ENCODE peak calls at places on chromosomes 3 and 15, in four cellular contexts. L, O, X and T are unnamed samples.

GRCh38 chr3:49647741-49648140 is 26.4 kb upstream of the APEH start:
- DNase-seq in L (no peak), X (no peak), O (no peak), T (no peak)

GRCh38 chr15:47412802-47413201 is 304.5 kb upstream of the SEMA6D start:
- DNase-seq in X (no peak), O (no peak), L (no peak), T (no peak)

GRCh38 chr15:48388937-48389309 is 57.7 kb downstream of the DUT start:
- DNase-seq in O (no peak), L (no peak), X (no peak), T (no peak)

GRCh38 chr15:55526559-55527036 is 18.6 kb upstream of the DNAAF4 start:
- DNase-seq in X (no peak), O (no peak), L (peak; percentile 20), T (no peak)

GRCh38 chr15:52709172-52709979 is 30.2 kb upstream of the ATOSA start:
- DNase-seq in L (peak; percentile 68), X (no peak), O (peak; percentile 85), T (peak; percentile 35)

GRCh38 chr3:111662907-111663306 is 67.8 kb upstream of the ZBED2 start:
- DNase-seq in X (no peak), O (no peak), L (no peak), T (no peak)

GRCh38 chr3:150080058-150080730 is 109.5 kb upstream of the PFN2 start:
- DNase-seq in O (no peak), L (no peak), X (no peak), T (no peak)

GRCh38 chr15:52348056-52348745 is 52.6 kb upstream of the MYO5C start:
- DNase-seq in L (no peak), O (no peak), X (no peak), T (no peak)

GRCh38 chr3:107373896-107374295 is 3.3 kb upstream of the CCDC54 start:
- DNase-seq in O (no peak), X (no peak), L (no peak), T (no peak)

GRCh38 chr3:73955671-73956070 is 330.9 kb upstream of the PDZRN3 start:
- DNase-seq in O (no peak), L (no peak), X (no peak), T (no peak)

GRCh38 chr3:132549890-132550578 is 47.0 kb upstream of the ACKR4 start:
- DNase-seq in L (no peak), X (no peak), O (no peak), T (no peak)

GRCh38 chr15:69576948-69577351 is 124.3 kb downstream of the RPLP1 start:
- DNase-seq in O (no peak), L (no peak), X (no peak), T (no peak)

GRCh38 chr3:66615643-66616301 is 115.0 kb upstream of the LRIG1 start:
- DNase-seq in O (no peak), X (no peak), L (no peak), T (no peak)

GRCh38 chr3:171458857-171459129 is 1.4 kb downstream of the TNIK start:
- DNase-seq in X (no peak), L (no peak), O (peak; percentile 44), T (no peak)

GRCh38 chr3:5277612-5278236 is 90.2 kb downstream of the EDEM1 start:
- DNase-seq in O (no peak), X (no peak), L (no peak), T (no peak)

GRCh38 chr15:39846108-39846507 is 63.5 kb upstream of the FSIP1 start:
- DNase-seq in X (no peak), L (no peak), O (no peak), T (no peak)

GRCh38 chr3:116473602-116474001 is 28.3 kb upstream of the LSAMP start:
- DNase-seq in X (no peak), L (no peak), O (no peak), T (no peak)

GRCh38 chr15:68259883-68260282 is 17.7 kb upstream of the FEM1B start:
- DNase-seq in L (no peak), X (no peak), O (no peak), T (no peak)

GRCh38 chr3:58696093-58696492 is 29.5 kb upstream of the FAM3D start:
- DNase-seq in L (no peak), O (no peak), X (no peak), T (no peak)

GRCh38 chr3:14652-15051 is 181.9 kb upstream of the CHL1 start:
- DNase-seq in L (no peak), X (no peak), O (no peak), T (no peak)

GRCh38 chr3:18813300-18813699 is 335.0 kb upstream of the KCNH8 start:
- DNase-seq in O (no peak), X (no peak), L (no peak), T (no peak)

GRCh38 chr15:52790166-52790708 is at the start of gene ONECUT1:
- DNase-seq in L (peak; percentile 84), X (no peak), O (peak; percentile 76), T (peak; percentile 86)

DNA sequence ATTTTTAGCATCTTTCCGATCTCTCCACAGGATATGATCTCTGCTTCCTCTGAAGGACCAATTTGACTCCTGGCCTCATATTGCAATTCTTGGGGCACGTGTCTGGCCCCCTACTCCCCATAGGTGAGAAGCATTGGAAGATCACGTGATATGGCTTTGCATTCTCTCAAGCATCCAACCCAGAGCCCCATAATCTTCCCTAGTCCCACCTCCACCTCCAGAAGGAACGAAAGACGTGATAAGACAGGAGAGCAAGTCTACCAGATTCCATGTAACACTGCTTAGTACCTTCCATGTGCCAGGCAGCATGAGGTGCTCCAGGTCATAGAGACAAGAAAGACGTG is 176.3 kb downstream of the MEGF11 start:
- DNase-seq in X (no peak), O (no peak), L (no peak), T (no peak)
- TF ChIP-seq CTCF in X (no peak), O (no peak), L (no peak), T (no peak)

DNA sequence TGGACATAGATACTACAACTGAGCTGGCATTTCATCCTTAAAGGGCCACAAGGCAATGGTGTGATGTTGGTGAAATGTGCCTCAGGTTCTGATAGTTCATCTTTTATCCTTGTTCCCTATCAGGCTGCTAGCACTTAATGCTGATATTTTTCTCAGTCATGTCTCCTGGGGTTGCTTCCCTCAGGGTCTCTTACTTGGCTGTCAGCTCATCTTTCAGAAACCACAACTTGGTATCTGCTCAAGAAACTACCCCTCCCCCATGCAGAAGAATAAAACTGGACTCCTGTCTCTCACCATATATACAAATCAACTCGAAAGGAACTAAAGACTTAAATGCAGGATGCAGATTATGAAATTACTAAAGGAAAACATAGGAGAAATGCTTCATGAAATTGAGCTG is 308.1 kb downstream of the CHST2 start:
- DNase-seq in O (no peak), X (no peak), L (no peak), T (no peak)
- TF ChIP-seq CTCF in O (no peak), X (no peak), L (no peak), T (no peak)

DNA sequence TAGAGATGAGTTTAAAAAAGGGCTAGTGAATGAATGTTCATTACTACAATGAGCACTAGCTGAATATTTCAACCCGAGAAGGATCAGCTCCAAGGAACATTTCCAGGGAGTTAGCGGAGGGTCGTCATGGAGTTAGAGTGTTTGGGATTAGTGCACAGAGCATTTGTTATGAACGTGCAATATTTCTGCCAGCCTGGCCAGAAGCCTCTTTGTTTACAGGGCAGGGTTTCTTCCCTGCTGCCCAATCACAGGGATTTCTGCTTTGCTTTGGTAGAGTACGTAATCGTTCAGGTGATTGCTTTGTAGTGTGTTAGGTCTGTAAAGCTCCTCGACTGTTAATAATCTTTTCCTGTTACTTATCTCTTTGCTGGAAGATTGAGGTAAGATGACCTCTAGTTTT is 5.9 kb downstream of the CGNL1 start:
- DNase-seq in X (no peak), O (no peak), L (no peak), T (no peak)
- TF ChIP-seq CTCF in X (no peak), O (no peak), L (no peak), T (no peak)

DNA sequence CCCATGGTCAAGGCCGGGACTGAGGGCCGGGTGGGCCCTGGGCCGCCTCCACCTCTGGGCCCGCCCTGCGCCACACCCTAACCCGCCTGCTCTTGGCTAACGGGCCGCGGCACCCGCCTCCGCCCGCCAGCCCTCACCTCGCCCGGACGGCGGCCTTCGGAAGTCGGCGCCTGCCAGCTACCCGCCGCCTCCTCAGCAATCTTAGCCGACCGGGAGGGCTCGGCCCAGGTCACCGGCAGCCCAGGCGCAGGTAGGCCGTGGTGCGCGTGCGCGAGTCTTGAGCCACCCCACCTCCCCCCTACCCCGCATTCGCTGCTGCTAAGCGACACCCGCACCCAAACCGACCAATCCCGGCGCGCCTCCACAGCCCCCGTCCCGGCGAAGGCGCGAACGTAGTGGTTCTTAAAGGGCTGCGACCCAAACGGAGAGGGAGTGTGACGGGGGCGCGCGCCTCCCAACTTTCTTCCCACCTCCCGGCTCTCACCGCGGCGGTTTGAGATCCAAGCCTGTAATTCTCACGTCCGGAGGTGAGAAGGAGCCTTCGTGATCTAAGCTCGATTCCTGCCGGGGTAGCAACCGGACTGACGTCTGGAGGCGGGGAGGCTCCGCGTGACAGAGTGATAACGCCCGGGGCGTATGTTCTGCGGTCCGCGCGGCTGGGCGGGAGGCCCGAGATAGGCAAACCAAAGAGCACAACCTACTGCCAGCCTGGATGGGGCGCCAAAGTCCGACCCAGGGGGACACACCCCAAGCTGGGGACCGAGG is at the start of gene SEC22C:
- DNase-seq in X (peak; percentile 82), O (peak; percentile 98), L (peak; percentile 95), T (peak; percentile 98)
- TF ChIP-seq CTCF in X (no peak), O (no peak), L (peak; percentile 73), T (no peak)

DNA sequence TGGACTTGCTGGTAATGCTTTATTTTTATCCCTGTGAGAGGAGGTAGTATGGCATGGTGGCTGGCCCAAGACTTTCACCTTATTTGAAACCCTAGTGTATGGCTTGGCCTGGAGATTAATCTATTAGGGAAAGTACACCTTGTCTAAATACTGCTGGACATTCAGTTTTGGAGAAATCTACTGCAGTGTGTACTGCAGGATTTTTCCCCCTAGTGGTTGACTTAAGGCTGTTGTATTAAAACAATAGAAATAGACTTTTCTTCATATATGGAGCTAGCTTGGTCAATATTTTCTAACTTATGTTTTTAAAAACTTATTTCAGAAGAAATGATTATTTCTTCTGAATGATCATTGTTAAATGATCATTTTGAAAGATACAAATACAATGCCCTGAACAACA is 13.9 kb upstream of the SLITRK3 start:
- DNase-seq in L (no peak), X (no peak), O (no peak), T (no peak)
- TF ChIP-seq CTCF in L (no peak), X (peak; percentile 31), O (no peak), T (peak; percentile 71)

DNA sequence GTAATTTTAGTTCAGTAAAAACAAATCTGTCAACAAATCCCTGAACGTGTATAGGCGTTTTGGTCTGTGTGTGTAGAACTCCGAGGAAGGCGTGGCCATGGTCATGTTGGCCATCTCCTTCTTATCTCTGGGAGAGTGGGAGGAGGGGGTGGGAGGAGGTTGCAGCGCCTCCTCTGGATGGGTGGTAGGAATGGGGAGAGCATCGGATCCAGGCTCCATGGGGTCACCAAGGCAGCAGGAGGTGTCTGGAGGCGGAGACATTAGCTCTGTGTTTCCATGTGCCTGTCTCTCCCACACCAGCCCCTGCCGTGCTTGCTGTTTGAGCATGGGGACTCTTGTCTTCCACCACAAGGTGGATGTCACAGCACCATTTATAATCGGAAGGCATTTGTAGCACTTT is 34.5 kb upstream of the TRPM1 start:
- DNase-seq in O (peak; percentile 49), X (no peak), L (no peak), T (no peak)
- TF ChIP-seq CTCF in O (no peak), X (no peak), L (no peak), T (no peak)

GRCh38 chr15:44550256-44550655 is 13.3 kb downstream of the EIF3J start:
- DNase-seq in L (peak; percentile 20), X (no peak), O (no peak), T (no peak)
- TF ChIP-seq CTCF in L (peak; percentile 59), X (peak; percentile 37), O (no peak), T (peak; percentile 75)

GRCh38 chr3:119343719-119344118 is 49.5 kb downstream of the ARHGAP31 start:
- DNase-seq in L (peak; percentile 30), O (no peak), X (no peak), T (no peak)
- TF ChIP-seq CTCF in L (no peak), O (no peak), X (no peak), T (no peak)